ENCODE peak calls at places on chromosomes 2 and 18, in nine cellular contexts. P is effector CD4-positive, alpha-beta T cell; R is occipital lobe; D is memory B cell; H is cardiac fibroblast; K is IMR-90; C is CD4-positive, alpha-beta T cell; U is activated T-cell treated with anti-CD3 and anti-CD28 coated beads, Interleukin-2, amount 50 U/mL, for 4 hours; E is uterus. B is an unnamed sample.

GRCh38 chr2:120568089-120568974 is 167.3 kb upstream of the GLI2 start:
- DNase-seq in K (no peak), U (no peak), P (no peak), E (no peak), H (no peak), D (no peak), R (no peak), C (no peak), B (no peak)

GRCh38 chr2:168592181-168592831 is 136.2 kb downstream of the CERS6 start:
- DNase-seq in E (no peak), R (no peak), C (no peak), P (no peak), U (no peak), D (no peak), K (no peak), H (no peak), B (no peak)

GRCh38 chr18:66951750-66952149 is 347.9 kb upstream of the CDH19 start:
- DNase-seq in U (no peak), H (no peak), P (no peak), E (no peak), C (no peak), D (no peak), R (no peak), K (no peak), B (no peak)

GRCh38 chr2:128277961-128278681 is 40.5 kb downstream of the HS6ST1 start:
- DNase-seq in E (no peak), R (no peak), C (peak), U (peak), K (no peak), D (no peak), H (no peak), P (no peak), B (no peak)

GRCh38 chr2:159208449-159208848 is 78.1 kb downstream of the WDSUB1 start:
- DNase-seq in C (no peak), R (no peak), H (no peak), K (no peak), P (no peak), E (no peak), U (no peak), D (no peak), B (no peak)

GRCh38 chr2:172094319-172095145 is 8.2 kb downstream of the DLX2 start:
- DNase-seq in E (no peak), K (no peak), H (no peak), P (no peak), D (no peak), U (no peak), R (no peak), C (no peak), B (no peak)

GRCh38 chr18:10074122-10074521 is 160.3 kb downstream of the VAPA start:
- DNase-seq in D (no peak), H (no peak), K (no peak), P (no peak), C (no peak), R (no peak), U (no peak), E (no peak), B (no peak)

GRCh38 chr2:202299712-202300111 is 34.1 kb downstream of the NOP58 start:
- DNase-seq in K (no peak), H (no peak), C (no peak), P (no peak), D (no peak), U (no peak), R (no peak), E (no peak), B (no peak)

GRCh38 chr2:2286592-2286991 is 44.5 kb downstream of the MYT1L start:
- DNase-seq in C (no peak), D (no peak), E (no peak), K (no peak), U (no peak), R (no peak), P (no peak), H (no peak), B (no peak)

GRCh38 chr2:240601061-240601830 is 14.7 kb downstream of the CAPN10 start:
- DNase-seq in C (no peak), K (no peak), U (no peak), P (no peak), H (no peak), E (peak), R (no peak), D (no peak), B (peak)

GRCh38 chr2:17969661-17970060 is 91.2 kb downstream of the KCNS3 start:
- DNase-seq in H (no peak), D (no peak), K (peak), E (no peak), U (no peak), R (no peak), C (no peak), P (no peak), B (no peak)

GRCh38 chr2:184371641-184372040 is 226.7 kb upstream of the ZNF804A start:
- DNase-seq in K (no peak), R (no peak), D (no peak), U (no peak), H (no peak), E (no peak), P (no peak), C (no peak), B (no peak)

GRCh38 chr2:195486520-195486919 is 170.5 kb upstream of the SLC39A10 start:
- DNase-seq in R (no peak), K (no peak), D (no peak), P (no peak), U (no peak), C (no peak), H (no peak), E (no peak), B (no peak)

GRCh38 chr2:174473796-174474195 is 13.0 kb downstream of the GPR155 start:
- DNase-seq in R (no peak), D (no peak), U (no peak), P (no peak), H (no peak), E (no peak), K (no peak), C (no peak), B (no peak)

GRCh38 chr2:138711812-138712211 is 68.4 kb downstream of the NXPH2 start:
- DNase-seq in U (no peak), K (no peak), P (no peak), D (no peak), E (no peak), C (no peak), R (no peak), H (no peak), B (no peak)

GRCh38 chr2:145792745-145793144 is 1272.8 kb upstream of the ZEB2 start:
- DNase-seq in E (no peak), R (no peak), U (no peak), D (no peak), H (peak), K (no peak), C (no peak), P (no peak), B (no peak)

GRCh38 chr18:31424383-31424988 is 23.1 kb upstream of the DSG3 start:
- DNase-seq in E (no peak), K (peak), U (no peak), P (no peak), D (no peak), C (no peak), H (peak), R (no peak), B (no peak)

GRCh38 chr2:127619191-127619590 is 26.8 kb upstream of the GPR17 start:
- DNase-seq in R (no peak), H (no peak), U (no peak), D (no peak), P (no peak), C (no peak), K (no peak), E (no peak), B (no peak)

GRCh38 chr18:48889115-48889941 is 61.4 kb downstream of the SMAD7 start:
- DNase-seq in D (no peak), U (no peak), K (no peak), C (no peak), R (no peak), E (peak), H (peak), P (no peak), B (peak)

GRCh38 chr2:20752293-20752692 is 70.6 kb downstream of the LDAH start:
- DNase-seq in E (no peak), R (no peak), C (no peak), H (no peak), P (no peak), U (no peak), D (no peak), K (no peak), B (no peak)

GRCh38 chr18:39761273-39761672 is 2193.8 kb upstream of the PIK3C3 start:
- DNase-seq in R (no peak), P (no peak), D (no peak), H (no peak), C (no peak), E (no peak), K (no peak), U (no peak), B (no peak)

GRCh38 chr2:201257941-201258665 is 2.2 kb upstream of the CASP8 start:
- DNase-seq in R (no peak), E (peak), D (peak), H (peak), U (peak), P (peak), K (peak), C (peak), B (peak)

GRCh38 chr18:46264255-46264654 is 160.1 kb downstream of the HAUS1 start:
- DNase-seq in E (no peak), C (no peak), K (no peak), R (no peak), U (no peak), H (peak), D (no peak), P (no peak), B (no peak)

GRCh38 chr2:84919885-84920580 is 14.6 kb downstream of the TMSB10 start:
- DNase-seq in H (peak), P (no peak), C (no peak), U (peak), D (no peak), K (peak), E (peak), R (peak), B (no peak)

GRCh38 chr2:11914455-11914854 is 168.0 kb downstream of the LPIN1 start:
- DNase-seq in K (no peak), E (no peak), D (no peak), P (no peak), C (no peak), U (no peak), H (peak), R (no peak), B (no peak)

GRCh38 chr2:236872015-236872414 is 213.7 kb upstream of the COPS8 start:
- DNase-seq in P (no peak), R (no peak), H (no peak), E (no peak), K (no peak), C (no peak), D (no peak), U (no peak), B (no peak)

GRCh38 chr18:37464287-37464686 is 101.3 kb downstream of the CELF4 start:
- DNase-seq in P (no peak), H (no peak), U (no peak), D (no peak), E (no peak), C (no peak), R (no peak), K (no peak), B (no peak)

GRCh38 chr2:129731925-129732629 is 247.4 kb upstream of the RAB6C start:
- DNase-seq in C (no peak), D (no peak), K (no peak), U (no peak), H (no peak), P (no peak), E (no peak), R (no peak), B (no peak)

B was measured in heart right ventricle.